ENCODE peak calls at places on chromosomes 3 and 15, in ten cellular contexts. One of them, this sample, is unnamed.

GRCh38 chr15:47803767-47804166 is 86.5 kb downstream of the SEMA6D start:
- DNase-seq in BJ: no peak
- DNase-seq in lower leg skin: no peak
- DNase-seq in heart left ventricle: no peak
- DNase-seq in Peyer's patch: no peak
- DNase-seq in left ventricle myocardium inferior: no peak
- DNase-seq in cardiac muscle cell: no peak
- DNase-seq in PC-3: no peak
- DNase-seq in GM12878: no peak
- DNase-seq in AG10803: peak
- DNase-seq in this sample: no peak

GRCh38 chr3:79012946-79013362 is 754.8 kb downstream of the ROBO1 start:
- DNase-seq in BJ: no peak
- DNase-seq in lower leg skin: no peak
- DNase-seq in heart left ventricle: no peak
- DNase-seq in Peyer's patch: no peak
- DNase-seq in left ventricle myocardium inferior: no peak
- DNase-seq in cardiac muscle cell: no peak
- DNase-seq in PC-3: no peak
- DNase-seq in GM12878: no peak
- DNase-seq in AG10803: no peak
- DNase-seq in this sample: no peak

GRCh38 chr3:151044706-151045105 is 40.8 kb upstream of the MED12L start:
- DNase-seq in BJ: no peak
- DNase-seq in lower leg skin: no peak
- DNase-seq in heart left ventricle: no peak
- DNase-seq in Peyer's patch: no peak
- DNase-seq in left ventricle myocardium inferior: no peak
- DNase-seq in cardiac muscle cell: no peak
- DNase-seq in PC-3: no peak
- DNase-seq in GM12878: no peak
- DNase-seq in AG10803: peak
- DNase-seq in this sample: no peak

GRCh38 chr3:31841515-31841914 is 139.5 kb downstream of the OSBPL10 start:
- DNase-seq in BJ: no peak
- DNase-seq in lower leg skin: no peak
- DNase-seq in heart left ventricle: no peak
- DNase-seq in Peyer's patch: no peak
- DNase-seq in left ventricle myocardium inferior: no peak
- DNase-seq in cardiac muscle cell: no peak
- DNase-seq in PC-3: no peak
- DNase-seq in GM12878: no peak
- DNase-seq in AG10803: no peak
- DNase-seq in this sample: no peak

GRCh38 chr3:39423571-39423970 is 17.1 kb downstream of the RPSA start:
- DNase-seq in BJ: no peak
- DNase-seq in lower leg skin: no peak
- DNase-seq in heart left ventricle: no peak
- DNase-seq in Peyer's patch: no peak
- DNase-seq in left ventricle myocardium inferior: no peak
- DNase-seq in cardiac muscle cell: no peak
- DNase-seq in PC-3: no peak
- DNase-seq in GM12878: no peak
- DNase-seq in AG10803: no peak
- DNase-seq in this sample: no peak

GRCh38 chr15:35624881-35625280 is 78.9 kb upstream of the DPH6 start:
- DNase-seq in BJ: peak
- DNase-seq in lower leg skin: no peak
- DNase-seq in heart left ventricle: peak
- DNase-seq in Peyer's patch: no peak
- DNase-seq in left ventricle myocardium inferior: no peak
- DNase-seq in cardiac muscle cell: no peak
- DNase-seq in PC-3: no peak
- DNase-seq in GM12878: no peak
- DNase-seq in AG10803: peak
- DNase-seq in this sample: no peak

GRCh38 chr15:36942248-36942827 is 158.0 kb downstream of the MEIS2 start:
- DNase-seq in BJ: no peak
- DNase-seq in lower leg skin: no peak
- DNase-seq in heart left ventricle: no peak
- DNase-seq in Peyer's patch: no peak
- DNase-seq in left ventricle myocardium inferior: no peak
- DNase-seq in cardiac muscle cell: no peak
- DNase-seq in PC-3: no peak
- DNase-seq in GM12878: no peak
- DNase-seq in AG10803: no peak
- DNase-seq in this sample: no peak

GRCh38 chr3:44330444-44330843 is 8.1 kb upstream of the TCAIM start:
- DNase-seq in BJ: no peak
- DNase-seq in lower leg skin: no peak
- DNase-seq in heart left ventricle: no peak
- DNase-seq in Peyer's patch: no peak
- DNase-seq in left ventricle myocardium inferior: no peak
- DNase-seq in cardiac muscle cell: no peak
- DNase-seq in PC-3: no peak
- DNase-seq in GM12878: no peak
- DNase-seq in AG10803: no peak
- DNase-seq in this sample: no peak

GRCh38 chr15:68682906-68683490 is 104.2 kb downstream of the CORO2B start:
- DNase-seq in BJ: no peak
- DNase-seq in lower leg skin: peak
- DNase-seq in heart left ventricle: no peak
- DNase-seq in Peyer's patch: no peak
- DNase-seq in left ventricle myocardium inferior: no peak
- DNase-seq in cardiac muscle cell: no peak
- DNase-seq in PC-3: no peak
- DNase-seq in GM12878: no peak
- DNase-seq in AG10803: no peak
- DNase-seq in this sample: no peak

DNA sequence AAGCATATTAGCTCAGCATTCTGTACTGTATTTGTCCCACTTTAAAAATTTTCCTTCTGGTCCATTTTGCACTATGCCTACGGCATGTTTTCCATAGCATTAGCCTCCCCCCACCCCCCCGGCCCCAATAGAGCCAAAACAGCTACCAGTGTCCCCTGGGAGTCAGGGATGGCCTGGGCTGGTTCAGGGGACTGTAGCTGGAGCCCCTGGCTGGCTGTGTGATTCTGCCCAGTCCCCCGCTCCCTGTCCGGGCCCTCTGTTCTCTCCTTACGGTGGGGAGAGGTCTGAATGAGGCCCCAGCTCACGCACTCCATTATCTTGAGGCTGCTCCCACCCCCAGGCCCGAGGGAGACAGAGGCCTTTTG is 70.1 kb downstream of the KLF15 start:
- DNase-seq in BJ: no peak
- DNase-seq in lower leg skin: no peak
- DNase-seq in heart left ventricle: no peak
- DNase-seq in Peyer's patch: no peak
- DNase-seq in left ventricle myocardium inferior: no peak
- DNase-seq in cardiac muscle cell: no peak
- DNase-seq in PC-3: no peak
- DNase-seq in GM12878: no peak
- DNase-seq in AG10803: no peak
- DNase-seq in this sample: no peak
- H3K4me3 ChIP-seq in BJ: peak
- H3K4me3 ChIP-seq in lower leg skin: no peak
- H3K4me3 ChIP-seq in heart left ventricle: peak
- H3K4me3 ChIP-seq in Peyer's patch: peak
- H3K4me3 ChIP-seq in left ventricle myocardium inferior: peak
- H3K4me3 ChIP-seq in cardiac muscle cell: peak
- H3K4me3 ChIP-seq in PC-3: no peak
- H3K4me3 ChIP-seq in GM12878: no peak
- H3K4me3 ChIP-seq in AG10803: peak
- H3K4me3 ChIP-seq in this sample: no peak

GRCh38 chr3:38137615-38138346 is 680 bp upstream of the MYD88 start:
- DNase-seq in BJ: no peak
- DNase-seq in lower leg skin: no peak
- DNase-seq in heart left ventricle: no peak
- DNase-seq in Peyer's patch: no peak
- DNase-seq in left ventricle myocardium inferior: no peak
- DNase-seq in cardiac muscle cell: no peak
- DNase-seq in PC-3: no peak
- DNase-seq in GM12878: no peak
- DNase-seq in AG10803: no peak
- DNase-seq in this sample: peak
- TF ChIP-seq CTCF in BJ: peak
- TF ChIP-seq CTCF in lower leg skin: no peak
- TF ChIP-seq CTCF in heart left ventricle: no peak
- TF ChIP-seq CTCF in Peyer's patch: no peak
- TF ChIP-seq CTCF in left ventricle myocardium inferior: no peak
- TF ChIP-seq CTCF in cardiac muscle cell: no peak
- TF ChIP-seq CTCF in PC-3: no peak
- TF ChIP-seq CTCF in GM12878: no peak
- TF ChIP-seq CTCF in AG10803: peak
- TF ChIP-seq CTCF in this sample: no peak

DNA sequence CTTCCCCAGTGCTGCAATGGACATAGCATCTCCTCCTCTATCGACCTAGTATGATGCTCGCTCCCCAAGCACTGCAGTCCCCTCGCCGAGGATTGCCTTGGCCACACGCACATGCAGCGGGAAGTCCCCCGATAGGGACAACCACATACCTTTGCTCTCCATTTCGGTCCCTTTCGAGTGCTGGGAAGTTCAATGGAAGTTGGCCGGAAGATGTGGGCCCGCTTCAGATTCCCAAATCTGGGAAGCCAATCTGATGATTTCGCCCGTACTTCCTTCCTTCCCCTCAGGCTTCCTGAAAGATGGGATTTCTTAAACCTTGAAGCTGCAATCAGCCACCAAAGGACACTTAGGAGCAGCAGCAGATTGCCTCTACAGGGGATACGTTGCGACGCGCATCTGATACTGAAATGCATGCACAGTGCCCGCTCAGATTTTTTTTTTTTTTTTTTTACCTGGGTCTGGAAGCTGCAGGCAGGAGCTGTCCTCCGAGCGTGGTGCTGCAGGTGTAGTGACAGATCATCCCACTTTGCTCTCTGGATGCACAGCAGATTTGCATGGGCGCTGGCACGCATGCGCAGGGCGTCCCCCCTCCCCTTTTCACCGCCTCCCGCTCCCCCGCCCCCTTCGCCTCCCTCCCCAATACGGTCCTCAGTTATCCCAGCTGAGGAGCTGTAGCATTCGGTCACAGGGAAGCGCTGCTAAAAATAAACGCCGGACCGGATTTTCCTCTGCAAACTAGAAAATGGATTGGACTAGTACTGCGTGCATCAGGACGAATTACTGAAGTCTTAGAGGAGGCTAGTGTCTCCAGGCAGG is at the start of gene FGF12:
- DNase-seq in BJ: no peak
- DNase-seq in lower leg skin: no peak
- DNase-seq in heart left ventricle: peak
- DNase-seq in Peyer's patch: peak
- DNase-seq in left ventricle myocardium inferior: peak
- DNase-seq in cardiac muscle cell: peak
- DNase-seq in PC-3: peak
- DNase-seq in GM12878: no peak
- DNase-seq in AG10803: peak
- DNase-seq in this sample: peak
- H3K4me3 ChIP-seq in BJ: no peak
- H3K4me3 ChIP-seq in lower leg skin: no peak
- H3K4me3 ChIP-seq in heart left ventricle: peak
- H3K4me3 ChIP-seq in Peyer's patch: no peak
- H3K4me3 ChIP-seq in left ventricle myocardium inferior: peak
- H3K4me3 ChIP-seq in cardiac muscle cell: peak
- H3K4me3 ChIP-seq in PC-3: no peak
- H3K4me3 ChIP-seq in GM12878: no peak
- H3K4me3 ChIP-seq in AG10803: no peak
- H3K4me3 ChIP-seq in this sample: no peak

GRCh38 chr3:48415251-48415953 is 14.5 kb downstream of the PLXNB1 start:
- DNase-seq in BJ: no peak
- DNase-seq in lower leg skin: no peak
- DNase-seq in heart left ventricle: no peak
- DNase-seq in Peyer's patch: peak
- DNase-seq in left ventricle myocardium inferior: no peak
- DNase-seq in cardiac muscle cell: no peak
- DNase-seq in PC-3: no peak
- DNase-seq in GM12878: no peak
- DNase-seq in AG10803: no peak
- DNase-seq in this sample: no peak
- TF ChIP-seq CTCF in BJ: no peak
- TF ChIP-seq CTCF in lower leg skin: no peak
- TF ChIP-seq CTCF in heart left ventricle: no peak
- TF ChIP-seq CTCF in Peyer's patch: no peak
- TF ChIP-seq CTCF in left ventricle myocardium inferior: no peak
- TF ChIP-seq CTCF in cardiac muscle cell: no peak
- TF ChIP-seq CTCF in PC-3: peak
- TF ChIP-seq CTCF in GM12878: no peak
- TF ChIP-seq CTCF in AG10803: no peak
- TF ChIP-seq CTCF in this sample: peak

GRCh38 chr15:42163947-42164550 is 7.6 kb upstream of the PLA2G4F start:
- DNase-seq in BJ: no peak
- DNase-seq in lower leg skin: no peak
- DNase-seq in heart left ventricle: no peak
- DNase-seq in Peyer's patch: no peak
- DNase-seq in left ventricle myocardium inferior: no peak
- DNase-seq in cardiac muscle cell: no peak
- DNase-seq in PC-3: no peak
- DNase-seq in GM12878: no peak
- DNase-seq in AG10803: no peak
- DNase-seq in this sample: no peak

GRCh38 chr15:42166225-42166940 is 9.9 kb upstream of the PLA2G4F start:
- DNase-seq in BJ: no peak
- DNase-seq in lower leg skin: no peak
- DNase-seq in heart left ventricle: no peak
- DNase-seq in Peyer's patch: no peak
- DNase-seq in left ventricle myocardium inferior: no peak
- DNase-seq in cardiac muscle cell: no peak
- DNase-seq in PC-3: no peak
- DNase-seq in GM12878: no peak
- DNase-seq in AG10803: no peak
- DNase-seq in this sample: no peak

GRCh38 chr15:42165081-42165480 is 8.6 kb upstream of the PLA2G4F start:
- DNase-seq in BJ: peak
- DNase-seq in lower leg skin: no peak
- DNase-seq in heart left ventricle: no peak
- DNase-seq in Peyer's patch: no peak
- DNase-seq in left ventricle myocardium inferior: no peak
- DNase-seq in cardiac muscle cell: no peak
- DNase-seq in PC-3: peak
- DNase-seq in GM12878: no peak
- DNase-seq in AG10803: peak
- DNase-seq in this sample: no peak

GRCh38 chr15:42160110-42160509 is 3.7 kb upstream of the PLA2G4F start:
- DNase-seq in BJ: no peak
- DNase-seq in lower leg skin: peak
- DNase-seq in heart left ventricle: no peak
- DNase-seq in Peyer's patch: no peak
- DNase-seq in left ventricle myocardium inferior: no peak
- DNase-seq in cardiac muscle cell: no peak
- DNase-seq in PC-3: no peak
- DNase-seq in GM12878: no peak
- DNase-seq in AG10803: no peak
- DNase-seq in this sample: no peak

GRCh38 chr15:42163291-42163690 is 6.9 kb upstream of the PLA2G4F start:
- DNase-seq in BJ: no peak
- DNase-seq in lower leg skin: peak
- DNase-seq in heart left ventricle: no peak
- DNase-seq in Peyer's patch: no peak
- DNase-seq in left ventricle myocardium inferior: no peak
- DNase-seq in cardiac muscle cell: no peak
- DNase-seq in PC-3: no peak
- DNase-seq in GM12878: no peak
- DNase-seq in AG10803: no peak
- DNase-seq in this sample: no peak
- H3K4me3 ChIP-seq in BJ: no peak
- H3K4me3 ChIP-seq in lower leg skin: no peak
- H3K4me3 ChIP-seq in heart left ventricle: no peak
- H3K4me3 ChIP-seq in Peyer's patch: no peak
- H3K4me3 ChIP-seq in left ventricle myocardium inferior: no peak
- H3K4me3 ChIP-seq in cardiac muscle cell: no peak
- H3K4me3 ChIP-seq in PC-3: no peak
- H3K4me3 ChIP-seq in GM12878: no peak
- H3K4me3 ChIP-seq in AG10803: no peak
- H3K4me3 ChIP-seq in this sample: no peak

GRCh38 chr3:28841436-28841835 is 439.4 kb upstream of the RBMS3 start:
- DNase-seq in BJ: no peak
- DNase-seq in lower leg skin: no peak
- DNase-seq in heart left ventricle: no peak
- DNase-seq in Peyer's patch: no peak
- DNase-seq in left ventricle myocardium inferior: no peak
- DNase-seq in cardiac muscle cell: no peak
- DNase-seq in PC-3: no peak
- DNase-seq in GM12878: no peak
- DNase-seq in AG10803: no peak
- DNase-seq in this sample: peak
- TF ChIP-seq CTCF in BJ: no peak
- TF ChIP-seq CTCF in lower leg skin: no peak
- TF ChIP-seq CTCF in heart left ventricle: no peak
- TF ChIP-seq CTCF in Peyer's patch: no peak
- TF ChIP-seq CTCF in left ventricle myocardium inferior: no peak
- TF ChIP-seq CTCF in cardiac muscle cell: no peak
- TF ChIP-seq CTCF in PC-3: no peak
- TF ChIP-seq CTCF in GM12878: no peak
- TF ChIP-seq CTCF in AG10803: no peak
- TF ChIP-seq CTCF in this sample: no peak